ENCODE peak calls at places on chromosomes 6 and 20, in six cellular contexts. E is stimulated activated CD4-positive, alpha-beta T cell treated with anti-CD3 and anti-CD28 coated beads, TNF-alpha, amount 100 ng/mL, for 1 hour; Q is HFFc6; F is nucleus accumbens; S is NB4; U is dorsolateral prefrontal cortex. J is an unnamed sample.

GRCh38 chr6:37657117-37657886 is 40.4 kb downstream of the MDGA1 start:
- DNase-seq in E (no peak), Q (peak; percentile 41), F (no peak), S (no peak), U (no peak), J (peak; percentile 47)

GRCh38 chr6:1286972-1287600 is 24.8 kb upstream of the FOXQ1 start:
- DNase-seq in E (no peak), Q (peak; percentile 91), F (no peak), S (peak; percentile 98), U (no peak), J (peak; percentile 19)

GRCh38 chr6:166651408-166651807 is 24.4 kb upstream of the RPS6KA2 start:
- DNase-seq in E (no peak), Q (no peak), F (no peak), S (no peak), U (no peak), J (no peak)

GRCh38 chr6:11621119-11621518 is 83.6 kb downstream of the TMEM170B start:
- DNase-seq in E (no peak), Q (no peak), F (no peak), S (no peak), U (no peak), J (no peak)

GRCh38 chr6:4395386-4395785 is 260.0 kb upstream of the ECI2 start:
- DNase-seq in E (no peak), Q (no peak), F (no peak), S (no peak), U (no peak), J (no peak)

GRCh38 chr6:25620391-25620790 is 31.6 kb upstream of the SCGN start:
- DNase-seq in E (no peak), Q (no peak), F (no peak), S (no peak), U (no peak), J (no peak)

GRCh38 chr6:149948616-149949015 is 6.8 kb downstream of the ULBP2 start:
- DNase-seq in E (no peak), Q (no peak), F (no peak), S (no peak), U (no peak), J (no peak)

GRCh38 chr20:52379723-52380336 is 188.3 kb upstream of the ZFP64 start:
- DNase-seq in E (peak; percentile 21), Q (no peak), F (no peak), S (peak; percentile 20), U (no peak), J (no peak)

GRCh38 chr6:108005961-108006360 is 48.0 kb upstream of the SEC63 start:
- DNase-seq in E (no peak), Q (no peak), F (no peak), S (no peak), U (no peak), J (no peak)

GRCh38 chr6:8215631-8216030 is 113.3 kb upstream of the EEF1E1 start:
- DNase-seq in E (no peak), Q (peak; percentile 32), F (no peak), S (no peak), U (no peak), J (no peak)

GRCh38 chr6:53436904-53437303 is 88.2 kb upstream of the ELOVL5 start:
- DNase-seq in E (no peak), Q (no peak), F (no peak), S (peak; percentile 41), U (no peak), J (no peak)

J was measured in HCT116.